ENCODE peak calls at places on chromosomes 12 and 14, in five cellular contexts. K is A549, J is HepG2, D is K562, Z is GM12878. U is an unnamed sample.
A peak's percentile ranks its signal among the peaks of the same experiment; 100 is the strongest.

GRCh38 chr12:7650091-7650490 is 15.6 kb downstream of the APOBEC1 start:
- DNase-seq in K (no peak), D (no peak), J (no peak), Z (no peak), U (no peak)

GRCh38 chr12:38905480-38906351 is at the start of gene CPNE8:
- DNase-seq in D (peak; percentile 64), J (no peak), Z (peak; percentile 48), K (peak; percentile 87), U (peak; percentile 63)

GRCh38 chr14:90388437-90388836 is 8.4 kb upstream of the CALM1 start:
- DNase-seq in J (no peak), D (no peak), Z (no peak), K (peak; percentile 79), U (peak; percentile 24)

GRCh38 chr12:131793623-131794022 is 34.6 kb upstream of the MMP17 start:
- DNase-seq in K (no peak), D (no peak), Z (no peak), J (no peak), U (no peak)

GRCh38 chr12:44465139-44465538 is 411.0 kb downstream of the NELL2 start:
- DNase-seq in Z (no peak), K (peak; percentile 11), D (no peak), J (no peak), U (no peak)

GRCh38 chr12:124715121-124715990 is 147.9 kb upstream of the NCOR2 start:
- DNase-seq in Z (no peak), D (peak; percentile 38), K (peak; percentile 73), J (no peak), U (no peak)

GRCh38 chr14:35420036-35420811 is 15.7 kb upstream of the NFKBIA start:
- DNase-seq in J (no peak), D (no peak), K (no peak), Z (no peak), U (no peak)

GRCh38 chr14:99273025-99273723 is 1.2 kb upstream of the BCL11B start:
- DNase-seq in D (no peak), J (peak; percentile 16), K (peak; percentile 77), Z (no peak), U (peak; percentile 75)

GRCh38 chr14:51004352-51004800 is 60.1 kb upstream of the PYGL start:
- DNase-seq in Z (no peak), D (no peak), J (no peak), K (peak; percentile 73), U (no peak)

GRCh38 chr12:67069451-67070306 is 199.5 kb upstream of the CAND1 start:
- DNase-seq in D (peak; percentile 7), K (peak; percentile 52), J (peak; percentile 3), Z (no peak), U (peak; percentile 74)

GRCh38 chr12:4024701-4025419 is 151.7 kb upstream of the PARP11 start:
- DNase-seq in J (no peak), D (no peak), Z (no peak), K (no peak), U (peak; percentile 64)

GRCh38 chr12:96044017-96044985 is 8.9 kb upstream of the LTA4H start:
- DNase-seq in D (no peak), K (no peak), J (no peak), Z (no peak), U (no peak)

GRCh38 chr14:22107734-22108133 is 434.1 kb upstream of the OR4E1 start:
- DNase-seq in Z (no peak), J (no peak), K (no peak), D (no peak), U (no peak)

GRCh38 chr12:131736807-131737484 is 26.1 kb downstream of the SFSWAP start:
- DNase-seq in K (peak; percentile 83), Z (no peak), J (no peak), D (no peak), U (no peak)

GRCh38 chr14:37202812-37203211 is 5.1 kb downstream of the MIPOL1 start:
- DNase-seq in Z (no peak), J (no peak), K (no peak), D (no peak), U (no peak)

GRCh38 chr12:65878540-65878939 is 54.3 kb downstream of the HMGA2 start:
- DNase-seq in K (peak; percentile 39), D (no peak), Z (no peak), J (no peak), U (peak; percentile 40)

GRCh38 chr12:88490425-88490824 is 89.8 kb downstream of the KITLG start:
- DNase-seq in K (no peak), Z (no peak), J (no peak), D (no peak), U (no peak)

GRCh38 chr12:868722-869121 is 80.8 kb downstream of the RAD52 start:
- DNase-seq in D (peak; percentile 13), K (no peak), J (no peak), Z (no peak), U (no peak)

GRCh38 chr12:59040043-59040442 is 119.7 kb upstream of the LRIG3 start:
- DNase-seq in K (no peak), J (no peak), Z (no peak), D (no peak), U (no peak)

GRCh38 chr12:125228519-125229260 is 163.5 kb downstream of the AACS start:
- DNase-seq in K (peak; percentile 16), D (peak; percentile 30), Z (no peak), J (no peak), U (peak; percentile 26)

GRCh38 chr12:122458105-122459035 is 35.9 kb upstream of the CLIP1 start:
- DNase-seq in Z (no peak), J (peak; percentile 45), K (no peak), D (no peak), U (no peak)

GRCh38 chr12:38823743-38824142 is 81.6 kb downstream of the CPNE8 start:
- DNase-seq in D (no peak), K (no peak), Z (no peak), J (no peak), U (no peak)

GRCh38 chr12:120468846-120469449 is 600 bp downstream of the SRSF9 start:
- DNase-seq in Z (no peak), J (no peak), D (peak; percentile 92), K (peak; percentile 31), U (no peak)

GRCh38 chr14:20184181-20184580 is 6.5 kb upstream of the OR11G2 start:
- DNase-seq in K (no peak), D (no peak), J (no peak), Z (no peak), U (no peak)

GRCh38 chr14:104206281-104206904 is 68.0 kb downstream of the KIF26A start:
- DNase-seq in Z (no peak), J (peak; percentile 33), K (no peak), D (no peak), U (no peak)

GRCh38 chr12:5803532-5803931 is 141.5 kb downstream of the ANO2 start:
- DNase-seq in Z (no peak), K (no peak), J (no peak), D (no peak), U (no peak)

GRCh38 chr12:27178723-27179398 is 65.2 kb upstream of the STK38L start:
- DNase-seq in J (no peak), K (no peak), D (no peak), Z (no peak), U (no peak)

GRCh38 chr14:32201816-32202467 is at the start of gene RNU6-7:
- DNase-seq in K (peak; percentile 78), D (no peak), Z (no peak), J (peak; percentile 61), U (peak; percentile 30)

GRCh38 chr12:30806989-30807694 is 52.4 kb upstream of the CAPRIN2 start:
- DNase-seq in Z (peak; percentile 21), J (peak; percentile 54), D (peak; percentile 30), K (peak; percentile 76), U (peak; percentile 37)

GRCh38 chr12:96040305-96041133 is 5.1 kb upstream of the LTA4H start:
- DNase-seq in Z (no peak), K (no peak), J (no peak), D (no peak), U (no peak)

GRCh38 chr12:39990122-39991101 is 115.5 kb downstream of the SLC2A13 start:
- DNase-seq in K (peak; percentile 53), J (peak; percentile 28), Z (peak; percentile 9), D (peak; percentile 49), U (peak; percentile 57)

GRCh38 chr14:73739174-73739898 is 25.2 kb upstream of the PNMA1 start:
- DNase-seq in Z (no peak), K (no peak), D (no peak), J (no peak), U (no peak)

DNA sequence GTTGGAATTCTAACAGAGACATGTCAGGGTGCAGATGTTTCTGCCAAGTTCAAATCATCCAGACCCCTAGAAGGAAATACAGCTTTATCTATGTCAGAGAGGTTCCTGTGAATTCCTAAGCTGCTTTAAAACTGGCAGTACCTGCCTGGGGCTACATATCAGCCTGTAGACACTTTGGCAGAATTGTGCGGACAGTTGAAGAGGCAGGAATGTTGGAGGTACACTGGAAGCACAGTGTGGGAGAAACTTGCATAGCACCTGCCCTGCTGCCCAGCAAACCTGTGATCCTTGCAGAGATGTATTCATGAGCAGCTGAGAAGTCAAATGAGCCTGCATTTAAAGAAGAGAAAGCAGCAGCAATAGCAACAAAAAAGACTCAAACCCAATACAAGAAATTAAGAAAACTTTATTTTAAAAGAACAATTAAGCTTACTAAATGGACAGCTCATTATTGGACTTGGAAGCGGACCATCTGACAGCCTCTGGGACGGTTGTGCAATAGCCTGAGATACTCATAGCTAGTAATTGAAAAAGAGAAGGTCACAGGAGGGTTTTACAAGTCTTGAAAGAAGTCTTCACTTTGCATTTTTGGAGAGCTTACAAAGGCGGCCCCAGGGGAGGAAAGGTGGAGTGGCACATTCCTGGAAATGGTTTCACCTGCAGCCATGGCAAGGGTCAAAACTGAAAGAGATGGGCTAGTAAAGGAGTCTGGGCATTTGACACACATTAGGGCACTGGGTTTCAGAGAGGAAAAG is 280.9 kb upstream of the FLRT2 start:
- DNase-seq in D (no peak), J (no peak), Z (no peak), K (no peak), U (peak; percentile 11)
- TF ChIP-seq ESRRA in D (no peak), J (no peak), Z (no peak), K (no peak), U (no peak)

GRCh38 chr12:2682301-2683282 is 112.2 kb upstream of the FKBP4 start:
- DNase-seq in K (peak; percentile 68), J (peak; percentile 59), D (no peak), Z (no peak), U (peak; percentile 64)
- TF ChIP-seq CTCF in K (peak; percentile 30), J (peak; percentile 69), D (peak; percentile 30), Z (peak; percentile 44), U (no peak)

DNA sequence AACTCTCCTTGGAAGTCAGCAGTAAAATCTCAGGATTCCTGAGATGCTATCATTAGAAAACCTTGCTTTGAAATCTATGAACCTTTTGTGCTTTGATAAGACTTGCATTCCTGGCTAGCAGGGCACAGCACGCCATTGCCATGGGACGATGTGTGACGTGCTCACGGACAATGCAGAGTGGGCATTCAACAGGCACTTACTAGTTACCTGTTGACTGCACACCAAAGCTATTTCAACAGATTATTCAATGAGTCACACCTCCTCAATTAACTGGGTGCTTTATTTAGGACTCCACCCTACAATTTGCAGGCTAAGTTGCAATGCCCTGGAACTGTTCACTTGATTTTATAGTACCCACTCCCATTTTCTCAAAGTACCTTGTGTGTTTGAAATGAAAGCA is 11.3 kb downstream of the NOS1 start:
- DNase-seq in Z (no peak), D (no peak), J (no peak), K (no peak), U (no peak)
- TF ChIP-seq USF2 in Z (no peak), D (no peak), J (no peak), K (no peak), U (no peak)

DNA sequence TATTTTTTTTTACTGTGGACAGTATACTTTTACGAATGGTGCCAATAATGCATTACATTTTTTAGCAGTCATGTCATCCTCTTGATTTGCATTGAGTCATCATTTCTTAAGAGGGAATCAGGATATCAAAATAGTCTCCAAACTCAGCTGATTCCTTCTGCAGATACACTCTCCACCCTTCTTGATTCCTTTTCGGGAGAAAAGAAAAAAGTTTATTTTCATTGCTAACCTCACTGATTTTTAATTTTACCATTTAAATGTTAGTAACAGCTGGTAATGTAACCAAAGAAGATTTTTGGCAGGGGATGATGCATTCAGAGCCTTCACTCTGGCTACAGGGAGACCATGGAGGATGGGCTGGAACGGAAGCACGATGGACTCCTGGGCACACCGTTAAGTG is 47.5 kb downstream of the MRPL42 start:
- DNase-seq in K (no peak), J (no peak), D (no peak), Z (no peak), U (no peak)
- TF ChIP-seq ESRRA in K (no peak), J (no peak), D (no peak), Z (no peak), U (no peak)